ENCODE peak calls at places on chromosome 4, in six cellular contexts. V, O, S, U, Z and H are unnamed samples.
A peak's percentile ranks its signal among the peaks of the same experiment; 100 is the strongest.

GRCh38 chr4:53618321-53618720 is 27.0 kb upstream of the LNX1 start:
- DNase-seq in V (no peak), O (no peak), S (no peak), U (no peak), Z (no peak), H (no peak)

GRCh38 chr4:179145746-179146530 is 1703.7 kb upstream of the AGA start:
- DNase-seq in V (no peak), O (no peak), S (no peak), U (no peak), Z (no peak), H (peak; percentile 27)

GRCh38 chr4:61011051-61011450 is 189.1 kb upstream of the ADGRL3 start:
- DNase-seq in V (no peak), O (no peak), S (no peak), U (no peak), Z (no peak), H (peak; percentile 61)

GRCh38 chr4:186294160-186294559 is 28.2 kb downstream of the F11 start:
- DNase-seq in V (no peak), O (no peak), S (no peak), U (no peak), Z (no peak), H (no peak)

GRCh38 chr4:150722908-150723362 is 141.0 kb downstream of the MAB21L2 start:
- DNase-seq in V (peak; percentile 69), O (no peak), S (peak; percentile 61), U (no peak), Z (no peak), H (peak; percentile 2)

GRCh38 chr4:92047209-92047877 is 256.4 kb upstream of the GRID2 start:
- DNase-seq in V (no peak), O (no peak), S (no peak), U (no peak), Z (no peak), H (peak; percentile 38)

GRCh38 chr4:126530996-126531585 is 1101.7 kb upstream of the INTU start:
- DNase-seq in V (no peak), O (no peak), S (no peak), U (no peak), Z (no peak), H (no peak)

GRCh38 chr4:167100120-167100519 is 134.2 kb downstream of the SPOCK3 start:
- DNase-seq in V (no peak), O (no peak), S (no peak), U (no peak), Z (no peak), H (peak; percentile 73)

GRCh38 chr4:167578906-167579305 is 344.6 kb upstream of the SPOCK3 start:
- DNase-seq in V (no peak), O (no peak), S (no peak), U (no peak), Z (no peak), H (peak; percentile 29)